ENCODE peak calls at places on chromosomes 16 and 17, in six cellular contexts. M is activated naive CD4-positive, alpha-beta T cell; W is heart right ventricle; Z is fibroblast of pulmonary artery; X is prostate gland; S is GM04503. F is an unnamed sample.

GRCh38 chr16:72241930-72242329 is 70.0 kb upstream of the PMFBP1 start:
- DNase-seq in M (no peak), W (no peak), Z (peak), X (peak), S (no peak), F (peak)

GRCh38 chr16:53022374-53022773 is 30.3 kb downstream of the CHD9NB start:
- DNase-seq in M (no peak), W (peak), Z (peak), X (peak), S (no peak), F (peak)

GRCh38 chr16:31842864-31843263 is 30.7 kb upstream of the ZNF267 start:
- DNase-seq in M (no peak), W (no peak), Z (no peak), X (no peak), S (no peak), F (no peak)

GRCh38 chr17:48901241-48901640 is 7.0 kb upstream of the UBE2Z start:
- DNase-seq in M (no peak), W (no peak), Z (no peak), X (no peak), S (no peak), F (no peak)

GRCh38 chr17:42325026-42325425 is 36.7 kb downstream of the STAT5A start:
- DNase-seq in M (no peak), W (no peak), Z (peak), X (peak), S (peak), F (peak)

GRCh38 chr17:27905524-27906237 is 12.5 kb upstream of the LYRM9 start:
- DNase-seq in M (no peak), W (no peak), Z (no peak), X (no peak), S (no peak), F (no peak)

GRCh38 chr17:54085020-54085419 is 262.3 kb downstream of the KIF2B start:
- DNase-seq in M (no peak), W (no peak), Z (peak), X (no peak), S (no peak), F (no peak)

GRCh38 chr16:79542196-79542859 is 58.2 kb downstream of the MAF start:
- DNase-seq in M (no peak), W (peak), Z (no peak), X (no peak), S (no peak), F (no peak)

GRCh38 chr17:8611671-8612298 is 18.7 kb downstream of the MYH10 start:
- DNase-seq in M (no peak), W (no peak), Z (peak), X (no peak), S (no peak), F (no peak)

GRCh38 chr16:11742041-11742535 is 569 bp downstream of the TXNDC11 start:
- DNase-seq in M (no peak), W (peak), Z (no peak), X (no peak), S (no peak), F (no peak)

GRCh38 chr17:16423226-16423872 is 8.0 kb downstream of the TRPV2 start:
- DNase-seq in M (no peak), W (no peak), Z (no peak), X (no peak), S (no peak), F (no peak)

GRCh38 chr17:77133087-77133633 is 7.6 kb upstream of the SEC14L1 start:
- DNase-seq in M (no peak), W (no peak), Z (no peak), X (no peak), S (no peak), F (no peak)

GRCh38 chr17:74725111-74725510 is 11.9 kb upstream of the RAB37 start:
- DNase-seq in M (no peak), W (no peak), Z (no peak), X (no peak), S (no peak), F (no peak)

GRCh38 chr17:57697891-57698708 is 47.0 kb downstream of the CCDC182 start:
- DNase-seq in M (no peak), W (no peak), Z (no peak), X (no peak), S (no peak), F (no peak)

GRCh38 chr17:70344356-70345060 is 175.2 kb downstream of the KCNJ2 start:
- DNase-seq in M (no peak), W (no peak), Z (no peak), X (no peak), S (no peak), F (no peak)

GRCh38 chr17:31660684-31661083 is 198.4 kb downstream of the COPRS start:
- DNase-seq in M (no peak), W (no peak), Z (no peak), X (no peak), S (no peak), F (no peak)

GRCh38 chr16:23663918-23664317 is 14.8 kb upstream of the PLK1 start:
- DNase-seq in M (no peak), W (no peak), Z (no peak), X (no peak), S (no peak), F (no peak)

GRCh38 chr17:48546187-48546923 is 1.4 kb upstream of the HOXB2 start:
- DNase-seq in M (no peak), W (no peak), Z (no peak), X (no peak), S (no peak), F (no peak)

GRCh38 chr16:75491876-75492275 is 3.4 kb downstream of the CHST6 start:
- DNase-seq in M (no peak), W (no peak), Z (no peak), X (no peak), S (no peak), F (peak)

GRCh38 chr17:47949197-47949759 is 7.9 kb downstream of the PNPO start:
- DNase-seq in M (peak), W (peak), Z (peak), X (peak), S (no peak), F (no peak)

GRCh38 chr16:25155553-25156460 is 44.3 kb downstream of the LCMT1 start:
- DNase-seq in M (no peak), W (no peak), Z (no peak), X (no peak), S (no peak), F (no peak)

GRCh38 chr17:10728331-10728730 is 1.5 kb downstream of the TMEM220 start:
- DNase-seq in M (no peak), W (no peak), Z (no peak), X (no peak), S (no peak), F (no peak)

GRCh38 chr16:82846806-82847205 is 220.0 kb downstream of the CDH13 start:
- DNase-seq in M (no peak), W (no peak), Z (no peak), X (no peak), S (no peak), F (no peak)

GRCh38 chr17:49496866-49497146 is 1.7 kb downstream of the NGFR start:
- DNase-seq in M (no peak), W (no peak), Z (no peak), X (no peak), S (no peak), F (no peak)

GRCh38 chr17:30969989-30970680 is 704 bp upstream of the RNF135 start:
- DNase-seq in M (no peak), W (no peak), Z (peak), X (peak), S (no peak), F (no peak)

GRCh38 chr17:4950757-4951204 is at the start of gene ENO3:
- DNase-seq in M (no peak), W (no peak), Z (no peak), X (no peak), S (no peak), F (no peak)

GRCh38 chr16:78659668-78660217 is 560.3 kb downstream of the WWOX start:
- DNase-seq in M (no peak), W (no peak), Z (no peak), X (no peak), S (no peak), F (no peak)

GRCh38 chr17:33970271-33970670 is 284.8 kb upstream of the CCL2 start:
- DNase-seq in M (no peak), W (no peak), Z (no peak), X (no peak), S (no peak), F (no peak)

F was measured in LNCaP clone FGC.